ENCODE peak calls at places on chromosome 5, in eight cellular contexts. M is cardiac fibroblast; F is T follicular helper cell; D is mucosa of gallbladder; W is stimulated activated CD8-positive, alpha-beta memory T cell treated with anti-CD3 and anti-CD28 coated beads, Interleukin-2, amount 100 ng/mL, for 48 hours; I is MV-4-11; E is heart left ventricle; S is GM23338. Y is an unnamed sample.

GRCh38 chr5:59637878-59638580 is 255.5 kb downstream of the PDE4D start:
- DNase-seq in M (no peak), F (no peak), D (no peak), W (no peak), I (no peak), E (no peak), S (no peak), Y (no peak)

GRCh38 chr5:14914603-14915277 is 43.2 kb upstream of the ANKH start:
- DNase-seq in M (peak; percentile 16), F (no peak), D (no peak), W (no peak), I (no peak), E (no peak), S (no peak), Y (no peak)

GRCh38 chr5:65925094-65925600 is 1.2 kb upstream of the ERBIN start:
- DNase-seq in M (peak; percentile 74), F (peak; percentile 63), D (peak; percentile 66), W (peak; percentile 57), I (peak; percentile 86), E (peak; percentile 70), S (peak; percentile 68), Y (peak; percentile 58)

GRCh38 chr5:168219515-168220410 is 71.7 kb upstream of the WWC1 start:
- DNase-seq in M (peak; percentile 85), F (peak; percentile 25), D (peak; percentile 73), W (no peak), I (peak; percentile 73), E (peak; percentile 38), S (peak; percentile 88), Y (peak; percentile 72)

GRCh38 chr5:181170237-181170830 is 22.9 kb downstream of the OR2V2 start:
- DNase-seq in M (no peak), F (no peak), D (no peak), W (no peak), I (peak; percentile 12), E (no peak), S (peak; percentile 75), Y (no peak)

GRCh38 chr5:143605403-143606005 is 202.0 kb upstream of the NR3C1 start:
- DNase-seq in M (peak; percentile 40), F (no peak), D (no peak), W (no peak), I (peak; percentile 99), E (peak; percentile 13), S (no peak), Y (no peak)

GRCh38 chr5:87127426-87127825 is 140.3 kb upstream of the RASA1 start:
- DNase-seq in M (no peak), F (no peak), D (no peak), W (no peak), I (peak; percentile 2), E (no peak), S (no peak), Y (no peak)

GRCh38 chr5:179816401-179817070 is 4.2 kb upstream of the SQSTM1 start:
- DNase-seq in M (no peak), F (no peak), D (no peak), W (no peak), I (no peak), E (no peak), S (peak; percentile 74), Y (no peak)

GRCh38 chr5:4831325-4831724 is 308.8 kb upstream of the ADAMTS16 start:
- DNase-seq in M (no peak), F (no peak), D (no peak), W (no peak), I (no peak), E (no peak), S (no peak), Y (no peak)

GRCh38 chr5:177133845-177134652 is 476 bp downstream of the NSD1 start:
- DNase-seq in M (peak; percentile 48), F (no peak), D (no peak), W (peak; percentile 22), I (peak; percentile 26), E (peak; percentile 46), S (peak; percentile 81), Y (peak; percentile 49)

GRCh38 chr5:38634961-38635369 is 78.5 kb upstream of the LIFR start:
- DNase-seq in M (no peak), F (no peak), D (no peak), W (no peak), I (no peak), E (no peak), S (no peak), Y (no peak)

GRCh38 chr5:157748740-157749461 is 5.4 kb downstream of the LSM11 start:
- DNase-seq in M (peak; percentile 81), F (no peak), D (no peak), W (no peak), I (no peak), E (no peak), S (no peak), Y (no peak)

GRCh38 chr5:58544195-58544594 is 38.7 kb upstream of the RAB3C start:
- DNase-seq in M (no peak), F (no peak), D (no peak), W (no peak), I (peak; percentile 98), E (no peak), S (no peak), Y (no peak)

GRCh38 chr5:36300927-36301540 is 668 bp downstream of the RANBP3L start:
- DNase-seq in M (no peak), F (no peak), D (no peak), W (no peak), I (no peak), E (no peak), S (no peak), Y (peak; percentile 7)

GRCh38 chr5:133232435-133232834 is 180.6 kb downstream of the HSPA4 start:
- DNase-seq in M (no peak), F (no peak), D (no peak), W (no peak), I (no peak), E (no peak), S (no peak), Y (no peak)

GRCh38 chr5:123441408-123441807 is 18.2 kb upstream of the CEP120 start:
- DNase-seq in M (no peak), F (no peak), D (no peak), W (peak; percentile 13), I (no peak), E (no peak), S (no peak), Y (no peak)

GRCh38 chr5:67425514-67425913 is 228.9 kb upstream of the CD180 start:
- DNase-seq in M (no peak), F (no peak), D (no peak), W (no peak), I (no peak), E (no peak), S (no peak), Y (no peak)

Y was measured in Calu3.